ENCODE peak calls at places on chromosomes 6 and 20, in ten cellular contexts. C is aorta; L is DND-41; Z is left ventricle myocardium inferior; G is mesenchymal stem cell; T is small intestine; W is CD8-positive, alpha-beta T cell; A is cardiac muscle cell; V is astrocyte; Q is SJSA1. F is an unnamed sample. For H3K27me3 and H3K4me1, the result is how much of the 10 kb centered on the place peaks cover.

GRCh38 chr20:59037386-59037785 is 5.2 kb downstream of the PRELID3B start:
- DNase-seq in C (no peak), L (no peak), Z (no peak), G (no peak), T (no peak), W (no peak), A (no peak), V (no peak), Q (no peak), F (no peak)

GRCh38 chr6:112179631-112180030 is 74.7 kb downstream of the LAMA4 start:
- DNase-seq in C (no peak), L (no peak), Z (no peak), G (peak), T (no peak), W (no peak), A (no peak), V (no peak), Q (peak), F (no peak)

GRCh38 chr6:82612475-82612874 is 248.9 kb downstream of the TPBG start:
- DNase-seq in C (no peak), L (no peak), Z (no peak), G (no peak), T (no peak), W (no peak), A (no peak), V (no peak), Q (no peak), F (no peak)

GRCh38 chr6:133953634-133954415 is 801 bp downstream of the TBPL1 start:
- DNase-seq in C (no peak), L (peak), Z (no peak), G (no peak), T (no peak), W (peak), A (no peak), V (no peak), Q (peak), F (peak)

GRCh38 chr6:15017251-15017650 is 228.6 kb upstream of the JARID2 start:
- DNase-seq in C (no peak), L (peak), Z (peak), G (no peak), T (no peak), W (no peak), A (peak), V (peak), Q (no peak), F (no peak)

GRCh38 chr6:112475083-112475482 is 128.0 kb downstream of the RFPL4B start:
- DNase-seq in C (no peak), L (no peak), Z (no peak), G (peak), T (no peak), W (no peak), A (no peak), V (peak), Q (peak), F (no peak)

GRCh38 chr6:150145427-150145826 is 2.6 kb downstream of the PPP1R14C start:
- DNase-seq in C (no peak), L (no peak), Z (no peak), G (no peak), T (no peak), W (no peak), A (peak), V (no peak), Q (no peak), F (no peak)

GRCh38 chr6:41191569-41191968 is 9.4 kb downstream of the TREML2 start:
- DNase-seq in C (peak), L (no peak), Z (peak), G (peak), T (peak), W (peak), A (peak), V (no peak), Q (no peak), F (no peak)

GRCh38 chr6:168139121-168139520 is 60.1 kb upstream of the FRMD1 start:
- DNase-seq in C (no peak), L (no peak), Z (no peak), G (no peak), T (no peak), W (no peak), A (no peak), V (no peak), Q (no peak), F (no peak)

DNA sequence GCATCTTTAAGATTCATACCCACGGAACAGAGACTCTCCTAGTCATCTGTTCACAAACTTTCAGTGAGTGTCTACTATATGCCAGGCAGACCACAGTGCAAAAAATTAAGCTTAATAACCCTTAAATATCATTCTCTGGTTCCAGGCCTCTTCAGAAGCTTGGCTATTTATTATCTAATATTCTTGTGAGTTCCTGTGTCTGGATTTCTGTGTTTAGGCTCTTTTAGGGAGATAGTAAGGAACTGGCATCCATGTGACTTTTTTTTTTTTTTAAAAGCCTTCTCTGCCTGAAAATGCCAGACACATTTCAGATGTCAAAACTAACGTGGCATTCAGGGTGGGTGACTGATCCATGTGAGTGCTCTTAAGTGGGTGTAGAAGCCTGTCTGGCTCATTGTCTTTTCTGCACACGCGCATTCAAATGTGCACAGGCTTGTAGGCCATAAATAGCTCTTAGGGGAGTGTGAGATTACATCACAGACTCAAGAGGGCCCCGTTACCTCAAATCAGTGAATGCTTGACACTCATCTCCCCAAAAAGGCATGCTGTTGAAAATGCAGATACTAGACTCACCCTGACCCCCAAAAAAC is 141.9 kb downstream of the GMPR start:
- DNase-seq in C (no peak), L (no peak), Z (no peak), G (no peak), T (no peak), W (no peak), A (peak), V (no peak), Q (no peak), F (no peak)
- H3K27me3 ChIP-seq in C (under half), L (under half), Z (under half), G (under half), T (under half), W (under half), A (under half), V (under half), Q (under half), F (under half)

GRCh38 chr6:27892596-27893058 is 19.6 kb downstream of the OR2B2 start:
- DNase-seq in C (no peak), L (no peak), Z (no peak), G (no peak), T (no peak), W (no peak), A (no peak), V (peak), Q (no peak), F (no peak)

GRCh38 chr6:27889628-27890315 is 22.4 kb downstream of the OR2B2 start:
- DNase-seq in C (no peak), L (peak), Z (no peak), G (peak), T (no peak), W (no peak), A (no peak), V (no peak), Q (no peak), F (no peak)

GRCh38 chr6:27891300-27891913 is 20.8 kb downstream of the OR2B2 start:
- DNase-seq in C (no peak), L (no peak), Z (no peak), G (no peak), T (no peak), W (no peak), A (no peak), V (no peak), Q (no peak), F (no peak)

GRCh38 chr6:27889275-27889627 is 22.9 kb downstream of the OR2B2 start:
- DNase-seq in C (no peak), L (no peak), Z (no peak), G (peak), T (no peak), W (no peak), A (no peak), V (no peak), Q (no peak), F (no peak)

GRCh38 chr6:27890351-27891299 is 21.6 kb downstream of the OR2B2 start:
- DNase-seq in C (peak), L (peak), Z (no peak), G (peak), T (peak), W (peak), A (peak), V (peak), Q (peak), F (peak)
- H3K27ac ChIP-seq in C (no peak), L (peak), Z (no peak), G (peak), T (peak), W (peak), A (peak), V (peak), Q (peak), F (peak)

DNA sequence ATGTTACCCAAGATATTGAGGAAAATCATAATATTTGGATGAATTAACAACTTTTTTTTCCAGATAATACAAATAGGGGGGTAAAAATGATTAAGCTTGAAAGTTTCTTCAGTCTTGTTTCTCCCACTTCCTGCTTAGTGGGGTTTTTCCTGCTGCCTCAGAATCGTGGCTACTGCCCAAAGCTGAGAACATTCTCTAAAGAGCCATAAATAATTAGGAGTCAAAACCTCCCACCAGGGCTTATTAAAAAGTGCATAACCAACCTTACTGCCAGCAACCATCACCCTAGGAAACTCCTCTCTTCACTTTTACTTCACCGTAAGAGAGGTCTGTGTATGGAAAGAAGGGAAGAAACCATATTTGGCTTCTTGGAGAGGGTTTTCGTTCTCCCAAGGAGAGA is 9.0 kb upstream of the LCA5 start:
- DNase-seq in C (no peak), L (no peak), Z (no peak), G (peak), T (no peak), W (no peak), A (no peak), V (peak), Q (no peak), F (no peak)
- H3K4me1 ChIP-seq in C (under half), L (under half), Z (under half), G (under half), T (under half), W (under half), A (under half), V (under half), Q (under half), F (under half)

DNA sequence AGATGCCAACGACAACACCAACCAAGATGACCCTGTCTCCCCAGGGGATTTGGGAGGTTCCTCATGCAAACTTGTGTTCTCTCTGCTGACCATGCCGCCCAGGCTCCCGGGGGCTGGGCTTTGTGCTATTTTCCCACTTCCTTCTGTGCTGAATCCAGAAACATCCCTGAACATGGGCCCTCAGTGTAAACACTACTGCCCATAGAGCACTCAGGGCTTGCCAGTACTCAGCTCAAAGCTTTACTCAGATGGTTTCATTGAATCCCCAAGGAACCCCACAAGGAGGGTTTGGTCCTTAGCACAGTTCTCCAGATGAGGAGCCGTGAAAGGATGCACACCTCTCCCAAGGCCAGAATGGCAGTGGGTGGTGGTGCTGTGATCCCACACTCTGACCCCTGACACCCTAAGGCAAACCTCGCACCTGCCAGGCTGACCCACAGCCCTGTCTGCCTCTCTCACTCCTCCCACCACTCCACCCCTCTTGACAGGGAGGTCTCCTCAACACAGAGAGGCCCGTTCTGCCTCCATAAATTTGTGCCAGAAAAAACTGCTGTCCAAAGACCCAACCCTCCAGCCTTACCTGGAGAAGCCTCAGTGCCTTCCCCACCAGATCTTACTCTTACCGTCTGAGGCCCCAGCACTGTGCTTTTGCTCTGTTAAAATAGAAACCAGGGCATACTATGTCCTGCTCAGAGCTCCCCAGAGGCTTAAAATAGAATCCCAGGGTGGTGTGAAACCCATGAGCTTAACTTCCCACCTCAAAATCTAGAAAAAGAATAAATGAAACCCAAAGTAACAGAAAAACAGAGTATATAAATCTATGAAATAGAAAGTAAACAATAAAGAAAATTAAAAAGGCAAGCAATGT is 283.0 kb upstream of the CDH4 start:
- DNase-seq in C (no peak), L (no peak), Z (no peak), G (no peak), T (no peak), W (no peak), A (no peak), V (no peak), Q (no peak), F (no peak)
- H3K27me3 ChIP-seq in C (under half), L (under half), Z (half or more), G (under half), T (under half), W (under half), A (under half), V (under half), Q (under half), F (under half)